ENCODE peak calls at places on chromosomes 7 and 10, in five cellular contexts. One of them, this sample, is unnamed. For H3K4me1, the result is how much of the 10 kb centered on the place peaks cover.

GRCh38 chr7:157126921-157127320 is 11.8 kb upstream of the UBE3C start:
- DNase-seq in transverse colon: no peak
- DNase-seq in prostate gland: no peak
- DNase-seq in stomach: no peak
- DNase-seq in SK-N-SH: no peak
- DNase-seq in this sample: no peak

GRCh38 chr10:17644485-17644964 is 574 bp downstream of the STAM start:
- DNase-seq in transverse colon: no peak
- DNase-seq in prostate gland: no peak
- DNase-seq in stomach: no peak
- DNase-seq in SK-N-SH: peak
- DNase-seq in this sample: no peak

GRCh38 chr10:22612316-22612715 is 102.1 kb downstream of the PIP4K2A start:
- DNase-seq in transverse colon: no peak
- DNase-seq in prostate gland: no peak
- DNase-seq in stomach: no peak
- DNase-seq in SK-N-SH: no peak
- DNase-seq in this sample: no peak

GRCh38 chr10:124433461-124433860 is 14.7 kb upstream of the OAT start:
- DNase-seq in transverse colon: no peak
- DNase-seq in prostate gland: no peak
- DNase-seq in stomach: no peak
- DNase-seq in SK-N-SH: no peak
- DNase-seq in this sample: peak

GRCh38 chr10:61001731-61002122 is 57.7 kb upstream of the RHOBTB1 start:
- DNase-seq in transverse colon: no peak
- DNase-seq in prostate gland: no peak
- DNase-seq in stomach: no peak
- DNase-seq in SK-N-SH: no peak
- DNase-seq in this sample: no peak

GRCh38 chr10:112985701-112986510 is 35.9 kb downstream of the TCF7L2 start:
- DNase-seq in transverse colon: no peak
- DNase-seq in prostate gland: no peak
- DNase-seq in stomach: no peak
- DNase-seq in SK-N-SH: no peak
- DNase-seq in this sample: no peak

GRCh38 chr7:94810496-94810895 is 96.9 kb upstream of the PPP1R9A start:
- DNase-seq in transverse colon: no peak
- DNase-seq in prostate gland: no peak
- DNase-seq in stomach: no peak
- DNase-seq in SK-N-SH: no peak
- DNase-seq in this sample: no peak

GRCh38 chr10:48399056-48399541 is 92.6 kb downstream of the MAPK8 start:
- DNase-seq in transverse colon: no peak
- DNase-seq in prostate gland: no peak
- DNase-seq in stomach: no peak
- DNase-seq in SK-N-SH: no peak
- DNase-seq in this sample: no peak

GRCh38 chr10:71818674-71819260 is 32.3 kb downstream of the PSAP start:
- DNase-seq in transverse colon: no peak
- DNase-seq in prostate gland: no peak
- DNase-seq in stomach: no peak
- DNase-seq in SK-N-SH: no peak
- DNase-seq in this sample: no peak

GRCh38 chr10:71816421-71816851 is 34.6 kb downstream of the PSAP start:
- DNase-seq in transverse colon: no peak
- DNase-seq in prostate gland: no peak
- DNase-seq in stomach: no peak
- DNase-seq in SK-N-SH: no peak
- DNase-seq in this sample: no peak

GRCh38 chr10:71815515-71816130 is 35.4 kb downstream of the PSAP start:
- DNase-seq in transverse colon: no peak
- DNase-seq in prostate gland: no peak
- DNase-seq in stomach: no peak
- DNase-seq in SK-N-SH: no peak
- DNase-seq in this sample: no peak

GRCh38 chr10:71817831-71818268 is 33.2 kb downstream of the PSAP start:
- DNase-seq in transverse colon: no peak
- DNase-seq in prostate gland: no peak
- DNase-seq in stomach: no peak
- DNase-seq in SK-N-SH: no peak
- DNase-seq in this sample: peak

GRCh38 chr10:71816931-71817631 is 34.0 kb downstream of the PSAP start:
- DNase-seq in transverse colon: no peak
- DNase-seq in prostate gland: no peak
- DNase-seq in stomach: no peak
- DNase-seq in SK-N-SH: no peak
- DNase-seq in this sample: no peak
- H3K4me1 ChIP-seq in transverse colon: under half
- H3K4me1 ChIP-seq in prostate gland: under half
- H3K4me1 ChIP-seq in stomach: under half
- H3K4me1 ChIP-seq in SK-N-SH: under half
- H3K4me1 ChIP-seq in this sample: under half

GRCh38 chr7:123114288-123114687 is 85.5 kb downstream of the SLC13A1 start:
- DNase-seq in transverse colon: no peak
- DNase-seq in prostate gland: no peak
- DNase-seq in stomach: no peak
- DNase-seq in SK-N-SH: no peak
- DNase-seq in this sample: no peak

GRCh38 chr7:123115331-123115730 is 84.4 kb downstream of the SLC13A1 start:
- DNase-seq in transverse colon: no peak
- DNase-seq in prostate gland: no peak
- DNase-seq in stomach: no peak
- DNase-seq in SK-N-SH: no peak
- DNase-seq in this sample: no peak

GRCh38 chr7:123112833-123113232 is 86.9 kb downstream of the SLC13A1 start:
- DNase-seq in transverse colon: no peak
- DNase-seq in prostate gland: no peak
- DNase-seq in stomach: no peak
- DNase-seq in SK-N-SH: no peak
- DNase-seq in this sample: no peak
- TF ChIP-seq POLR2AphosphoS5 in transverse colon: no peak
- TF ChIP-seq POLR2AphosphoS5 in prostate gland: no peak
- TF ChIP-seq POLR2AphosphoS5 in stomach: no peak
- TF ChIP-seq POLR2AphosphoS5 in SK-N-SH: no peak
- TF ChIP-seq POLR2AphosphoS5 in this sample: no peak

DNA sequence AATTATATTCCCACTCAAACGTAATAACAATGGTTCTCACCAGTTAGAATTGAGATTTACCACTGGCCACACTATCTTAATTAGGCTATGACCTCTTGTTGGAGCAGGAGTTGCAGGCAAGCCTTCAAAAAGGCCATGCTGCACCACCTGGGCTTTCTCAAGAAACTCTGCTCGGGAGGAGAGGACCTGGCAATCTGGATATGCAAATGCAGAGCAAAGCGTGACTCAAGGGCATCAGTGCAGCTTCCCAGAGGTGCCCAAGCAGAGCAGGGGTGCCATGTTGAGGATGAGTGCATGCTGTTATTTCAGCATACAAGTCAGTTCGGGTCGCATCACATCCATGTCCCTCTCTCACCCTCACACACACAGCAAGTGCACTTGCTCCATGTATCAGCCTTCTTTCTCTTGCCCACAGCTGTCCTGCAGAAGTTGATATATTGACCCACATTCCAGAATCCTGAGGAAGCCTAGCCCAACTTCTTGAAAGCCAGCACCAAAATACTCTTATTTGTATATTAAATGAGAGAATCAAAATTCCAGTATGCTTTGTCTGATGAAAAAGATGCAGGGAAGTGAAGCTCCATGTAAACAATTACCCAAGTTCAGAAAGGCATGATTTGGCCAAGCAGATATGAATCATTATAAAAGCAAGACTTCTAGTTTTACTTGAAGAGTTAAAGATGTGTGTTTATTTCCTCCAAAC is 55.7 kb upstream of the IL6 start:
- DNase-seq in transverse colon: no peak
- DNase-seq in prostate gland: no peak
- DNase-seq in stomach: no peak
- DNase-seq in SK-N-SH: no peak
- DNase-seq in this sample: no peak
- H3K4me1 ChIP-seq in transverse colon: under half
- H3K4me1 ChIP-seq in prostate gland: under half
- H3K4me1 ChIP-seq in stomach: under half
- H3K4me1 ChIP-seq in SK-N-SH: under half
- H3K4me1 ChIP-seq in this sample: under half

DNA sequence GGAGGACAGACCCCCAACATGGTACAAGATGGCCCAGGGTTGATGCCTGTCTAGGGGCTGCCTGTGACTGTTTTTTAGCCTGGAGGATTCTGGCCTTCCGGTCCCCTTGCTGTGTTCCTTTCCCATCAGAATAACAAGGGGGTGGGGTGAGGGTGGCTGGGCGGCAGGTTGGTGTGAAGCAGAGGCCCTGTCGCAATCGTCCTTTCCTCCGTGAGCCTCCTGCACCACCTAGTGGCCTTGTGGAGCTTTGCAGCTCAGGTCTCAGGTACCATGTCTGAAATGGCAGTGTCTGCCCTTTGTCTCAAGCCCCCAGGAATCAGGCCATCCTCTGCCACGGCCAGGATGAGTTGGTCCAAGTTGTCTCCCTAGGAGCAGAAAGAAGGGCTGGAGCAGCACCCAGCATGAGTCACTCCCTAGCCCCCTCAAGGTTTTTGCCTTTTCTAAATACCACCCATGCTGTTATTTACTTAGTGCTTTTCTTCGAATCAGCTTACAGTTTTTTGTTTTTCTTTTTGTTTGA is 24.2 kb downstream of the TACR2 start:
- DNase-seq in transverse colon: peak
- DNase-seq in prostate gland: peak
- DNase-seq in stomach: peak
- DNase-seq in SK-N-SH: peak
- DNase-seq in this sample: peak
- TF ChIP-seq POLR2AphosphoS5 in transverse colon: no peak
- TF ChIP-seq POLR2AphosphoS5 in prostate gland: peak
- TF ChIP-seq POLR2AphosphoS5 in stomach: no peak
- TF ChIP-seq POLR2AphosphoS5 in SK-N-SH: no peak
- TF ChIP-seq POLR2AphosphoS5 in this sample: no peak

GRCh38 chr10:96573036-96573435 is 13.8 kb downstream of the TM9SF3 start:
- DNase-seq in transverse colon: no peak
- DNase-seq in prostate gland: no peak
- DNase-seq in stomach: no peak
- DNase-seq in SK-N-SH: no peak
- DNase-seq in this sample: no peak

GRCh38 chr10:96570512-96570911 is 16.3 kb downstream of the TM9SF3 start:
- DNase-seq in transverse colon: no peak
- DNase-seq in prostate gland: no peak
- DNase-seq in stomach: no peak
- DNase-seq in SK-N-SH: no peak
- DNase-seq in this sample: no peak

GRCh38 chr10:96565774-96566173 is 21.0 kb downstream of the TM9SF3 start:
- DNase-seq in transverse colon: no peak
- DNase-seq in prostate gland: no peak
- DNase-seq in stomach: no peak
- DNase-seq in SK-N-SH: peak
- DNase-seq in this sample: no peak

GRCh38 chr10:96570983-96571964 is 15.5 kb downstream of the TM9SF3 start:
- DNase-seq in transverse colon: no peak
- DNase-seq in prostate gland: no peak
- DNase-seq in stomach: no peak
- DNase-seq in SK-N-SH: no peak
- DNase-seq in this sample: no peak

GRCh38 chr10:96568402-96568801 is 18.4 kb downstream of the TM9SF3 start:
- DNase-seq in transverse colon: no peak
- DNase-seq in prostate gland: no peak
- DNase-seq in stomach: no peak
- DNase-seq in SK-N-SH: no peak
- DNase-seq in this sample: no peak
- H3K4me1 ChIP-seq in transverse colon: under half
- H3K4me1 ChIP-seq in prostate gland: under half
- H3K4me1 ChIP-seq in stomach: half or more
- H3K4me1 ChIP-seq in SK-N-SH: under half
- H3K4me1 ChIP-seq in this sample: under half

GRCh38 chr10:97407952-97408248 is 6.8 kb upstream of the RRP12 start:
- DNase-seq in transverse colon: no peak
- DNase-seq in prostate gland: no peak
- DNase-seq in stomach: no peak
- DNase-seq in SK-N-SH: no peak
- DNase-seq in this sample: no peak

GRCh38 chr10:97407211-97407951 is 6.2 kb upstream of the RRP12 start:
- DNase-seq in transverse colon: peak
- DNase-seq in prostate gland: peak
- DNase-seq in stomach: peak
- DNase-seq in SK-N-SH: peak
- DNase-seq in this sample: peak

GRCh38 chr10:97404044-97404443 is 2.9 kb upstream of the RRP12 start:
- DNase-seq in transverse colon: no peak
- DNase-seq in prostate gland: no peak
- DNase-seq in stomach: no peak
- DNase-seq in SK-N-SH: no peak
- DNase-seq in this sample: no peak

GRCh38 chr10:97408496-97408992 is 7.4 kb upstream of the RRP12 start:
- DNase-seq in transverse colon: peak
- DNase-seq in prostate gland: peak
- DNase-seq in stomach: peak
- DNase-seq in SK-N-SH: no peak
- DNase-seq in this sample: no peak

DNA sequence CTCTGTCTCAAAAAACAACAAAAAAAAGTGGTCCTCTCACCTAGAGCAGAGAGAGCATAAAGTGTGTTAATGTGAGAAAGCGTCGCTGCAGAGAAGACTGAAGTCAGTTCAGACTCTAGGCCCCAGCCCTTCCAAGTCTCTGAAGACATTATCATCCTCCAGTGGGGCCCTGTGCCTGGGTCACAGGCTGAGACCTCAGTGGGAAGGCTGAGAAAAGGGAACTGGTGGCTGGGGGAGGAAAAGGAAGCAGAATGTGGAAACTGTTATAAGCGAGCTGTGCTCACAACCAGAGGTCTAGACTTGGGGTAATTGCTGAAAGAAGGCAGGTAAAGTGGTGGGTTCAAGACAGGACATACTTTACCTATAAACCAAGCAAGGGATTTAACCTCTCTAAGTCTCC is 4.9 kb upstream of the RRP12 start:
- DNase-seq in transverse colon: no peak
- DNase-seq in prostate gland: no peak
- DNase-seq in stomach: no peak
- DNase-seq in SK-N-SH: no peak
- DNase-seq in this sample: no peak
- TF ChIP-seq POLR2AphosphoS5 in transverse colon: no peak
- TF ChIP-seq POLR2AphosphoS5 in prostate gland: no peak
- TF ChIP-seq POLR2AphosphoS5 in stomach: no peak
- TF ChIP-seq POLR2AphosphoS5 in SK-N-SH: no peak
- TF ChIP-seq POLR2AphosphoS5 in this sample: no peak

DNA sequence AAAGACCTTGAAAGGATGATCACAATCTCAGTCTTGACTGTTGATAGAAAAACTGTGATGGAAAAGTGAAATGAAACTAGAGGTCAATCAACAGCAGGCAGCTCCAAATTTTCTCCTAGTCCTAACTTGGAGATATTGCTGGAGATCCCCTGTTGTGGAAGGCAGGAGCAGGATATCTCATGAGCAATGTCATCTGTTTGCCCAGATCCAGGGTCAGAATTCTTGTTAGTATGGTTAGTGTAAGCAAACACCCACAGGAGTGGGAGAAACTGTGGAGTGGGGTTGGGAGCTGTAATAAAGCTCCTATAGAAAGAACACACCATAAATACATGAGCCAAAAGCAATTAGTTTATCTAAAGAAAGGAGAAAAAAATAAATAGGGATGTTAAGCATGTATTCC is 169.0 kb downstream of the AKR1D1 start:
- DNase-seq in transverse colon: no peak
- DNase-seq in prostate gland: no peak
- DNase-seq in stomach: no peak
- DNase-seq in SK-N-SH: no peak
- DNase-seq in this sample: no peak
- H3K4me1 ChIP-seq in transverse colon: under half
- H3K4me1 ChIP-seq in prostate gland: under half
- H3K4me1 ChIP-seq in stomach: under half
- H3K4me1 ChIP-seq in SK-N-SH: under half
- H3K4me1 ChIP-seq in this sample: under half